ENCODE peak calls at places on chromosomes 3 and 15, in six cellular contexts. A is HCT116, N is H1, G is GM12878, K is GM23338, Z is endothelial cell of umbilical vein. J is an unnamed sample.

GRCh38 chr3:113018461-113019181 is 27.8 kb downstream of the GTPBP8 start:
- DNase-seq in Z (no peak), A (no peak), K (no peak), G (no peak), N (no peak), J (peak)

GRCh38 chr3:50255251-50255615 is 13.7 kb upstream of the SEMA3B start:
- DNase-seq in K (no peak), A (no peak), N (no peak), G (no peak), Z (no peak), J (no peak)

GRCh38 chr3:13143381-13144004 is 70.3 kb upstream of the IQSEC1 start:
- DNase-seq in A (no peak), K (no peak), N (no peak), G (no peak), Z (no peak), J (no peak)

GRCh38 chr3:115651089-115651488 is 27.8 kb downstream of the GAP43 start:
- DNase-seq in A (no peak), Z (no peak), N (no peak), K (no peak), G (no peak), J (no peak)

GRCh38 chr3:15527031-15527459 is 5.5 kb upstream of the COLQ start:
- DNase-seq in Z (no peak), K (peak), A (no peak), G (no peak), N (peak), J (no peak)

GRCh38 chr15:38069001-38069400 is 134.6 kb downstream of the TMCO5A start:
- DNase-seq in A (no peak), Z (peak), N (no peak), G (peak), K (no peak), J (peak)

GRCh38 chr3:100525753-100526612 is 33.6 kb downstream of the TMEM45A start:
- DNase-seq in A (peak), G (no peak), K (no peak), Z (no peak), N (no peak), J (peak)

GRCh38 chr15:64343841-64344240 is 12.1 kb downstream of the CSNK1G1 start:
- DNase-seq in A (no peak), Z (peak), N (no peak), K (no peak), G (no peak), J (no peak)

GRCh38 chr15:63480441-63480821 is 24.0 kb upstream of the USP3 start:
- DNase-seq in A (no peak), Z (no peak), G (no peak), K (no peak), N (no peak), J (no peak)

GRCh38 chr3:4688411-4688810 is 195.3 kb downstream of the ITPR1 start:
- DNase-seq in N (no peak), G (no peak), A (no peak), Z (no peak), K (no peak), J (no peak)
- TF ChIP-seq POLR2AphosphoS5 in N (no peak), G (no peak), A (no peak), Z (no peak), K (no peak), J (no peak)

DNA sequence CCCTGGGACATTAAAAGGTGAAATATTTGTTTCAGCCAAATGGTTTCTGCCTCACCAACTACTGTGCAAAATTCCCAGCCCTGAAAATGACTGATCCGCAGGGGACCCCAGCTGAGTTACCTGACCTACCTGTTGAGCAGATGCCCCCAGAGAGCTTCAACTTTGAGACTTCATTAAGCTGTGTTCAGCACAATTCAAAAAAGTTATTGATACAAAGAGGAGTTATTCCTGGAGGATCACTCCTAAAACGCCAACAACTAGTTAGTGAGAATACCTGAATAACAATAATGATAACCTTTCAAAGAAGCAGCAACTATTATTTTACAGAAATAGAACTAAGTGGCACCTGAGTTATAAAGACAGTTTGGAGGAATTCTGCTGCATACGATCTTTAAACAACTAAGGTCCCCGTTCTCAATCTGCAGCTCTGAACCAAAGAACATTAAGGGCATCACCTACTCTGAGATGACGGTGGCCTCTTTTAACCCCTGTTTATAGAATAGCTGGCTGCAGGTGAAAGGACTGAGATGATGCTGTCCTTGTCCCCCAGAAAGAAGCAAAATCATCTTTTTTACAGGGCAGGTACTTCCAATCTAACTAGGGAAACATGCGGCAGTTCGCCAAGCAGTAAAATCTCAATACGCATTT is 659 bp downstream of the GADL1 start:
- DNase-seq in G (no peak), K (no peak), Z (no peak), N (no peak), A (no peak), J (no peak)
- TF ChIP-seq EZH2 in G (no peak), K (no peak), Z (no peak), N (no peak), A (no peak), J (no peak)

GRCh38 chr3:58308728-58309127 is 2.4 kb downstream of the HTD2 start:
- DNase-seq in G (no peak), Z (no peak), K (no peak), A (no peak), N (no peak), J (no peak)
- TF ChIP-seq POLR2AphosphoS5 in G (no peak), Z (no peak), K (no peak), A (peak), N (no peak), J (no peak)

GRCh38 chr3:34046154-34046553 is 247.7 kb downstream of the PDCD6IP start:
- DNase-seq in A (no peak), N (no peak), G (no peak), K (no peak), Z (no peak), J (no peak)
- TF ChIP-seq EZH2 in A (no peak), N (no peak), G (no peak), K (no peak), Z (no peak), J (no peak)

GRCh38 chr3:39414421-39414907 is 7.9 kb downstream of the RPSA start:
- DNase-seq in G (no peak), A (no peak), Z (no peak), K (no peak), N (peak), J (no peak)

GRCh38 chr3:39410893-39411292 is 4.4 kb downstream of the RPSA start:
- DNase-seq in Z (no peak), K (no peak), A (no peak), G (no peak), N (no peak), J (no peak)

GRCh38 chr3:39412668-39413260 is 6.2 kb downstream of the RPSA start:
- DNase-seq in N (no peak), A (no peak), Z (no peak), K (no peak), G (no peak), J (no peak)

GRCh38 chr3:39415983-39416382 is 9.5 kb downstream of the RPSA start:
- DNase-seq in A (no peak), Z (no peak), G (no peak), N (peak), K (no peak), J (no peak)

GRCh38 chr3:39413691-39414420 is 7.3 kb downstream of the RPSA start:
- DNase-seq in A (no peak), N (no peak), G (no peak), K (no peak), Z (no peak), J (no peak)
- TF ChIP-seq POLR2AphosphoS5 in A (peak), N (peak), G (no peak), K (no peak), Z (peak), J (no peak)

J was measured in SK-N-MC.